ENCODE peak calls at places on chromosomes 13 and 19, in four cellular contexts. One of them, this sample, is unnamed.

GRCh38 chr13:36344173-36344572 is 2.0 kb downstream of the SPART start:
- DNase-seq in dorsolateral prefrontal cortex: no peak
- DNase-seq in thoracic aorta: no peak
- DNase-seq in Panc1: no peak
- DNase-seq in this sample: no peak

GRCh38 chr19:45999653-46000121 is 4.4 kb downstream of the CCDC61 start:
- DNase-seq in dorsolateral prefrontal cortex: peak; percentile 84
- DNase-seq in thoracic aorta: no peak
- DNase-seq in Panc1: no peak
- DNase-seq in this sample: no peak

GRCh38 chr13:79485014-79485441 is 4.1 kb downstream of the NDFIP2 start:
- DNase-seq in dorsolateral prefrontal cortex: no peak
- DNase-seq in thoracic aorta: no peak
- DNase-seq in Panc1: no peak
- DNase-seq in this sample: peak; percentile 80

GRCh38 chr19:7857727-7858701 is 16.2 kb downstream of the PRR36 start:
- DNase-seq in dorsolateral prefrontal cortex: no peak
- DNase-seq in thoracic aorta: no peak
- DNase-seq in Panc1: no peak
- DNase-seq in this sample: no peak

GRCh38 chr19:32828643-32829344 is 40.8 kb downstream of the SLC7A9 start:
- DNase-seq in dorsolateral prefrontal cortex: no peak
- DNase-seq in thoracic aorta: no peak
- DNase-seq in Panc1: no peak
- DNase-seq in this sample: no peak

GRCh38 chr13:30743319-30744055 is 8.1 kb downstream of the ALOX5AP start:
- DNase-seq in dorsolateral prefrontal cortex: no peak
- DNase-seq in thoracic aorta: peak; percentile 76
- DNase-seq in Panc1: peak; percentile 71
- DNase-seq in this sample: peak; percentile 83

GRCh38 chr19:3178973-3179738 is 587 bp downstream of the S1PR4 start:
- DNase-seq in dorsolateral prefrontal cortex: no peak
- DNase-seq in thoracic aorta: no peak
- DNase-seq in Panc1: no peak
- DNase-seq in this sample: no peak

GRCh38 chr13:43272866-43273265 is 249.5 kb downstream of the DNAJC15 start:
- DNase-seq in dorsolateral prefrontal cortex: no peak
- DNase-seq in thoracic aorta: no peak
- DNase-seq in Panc1: no peak
- DNase-seq in this sample: no peak

GRCh38 chr13:21435710-21436151 is 23.4 kb downstream of the ZDHHC20 start:
- DNase-seq in dorsolateral prefrontal cortex: no peak
- DNase-seq in thoracic aorta: peak; percentile 13
- DNase-seq in Panc1: no peak
- DNase-seq in this sample: peak; percentile 81

GRCh38 chr13:78787189-78787588 is 128.2 kb upstream of the OBI1 start:
- DNase-seq in dorsolateral prefrontal cortex: no peak
- DNase-seq in thoracic aorta: no peak
- DNase-seq in Panc1: no peak
- DNase-seq in this sample: no peak

GRCh38 chr13:24097064-24097463 is 63.5 kb upstream of the SPATA13 start:
- DNase-seq in dorsolateral prefrontal cortex: no peak
- DNase-seq in thoracic aorta: no peak
- DNase-seq in Panc1: no peak
- DNase-seq in this sample: no peak

GRCh38 chr19:41720103-41720502 is 11.7 kb downstream of the CEACAM5 start:
- DNase-seq in dorsolateral prefrontal cortex: no peak
- DNase-seq in thoracic aorta: no peak
- DNase-seq in Panc1: no peak
- DNase-seq in this sample: no peak

GRCh38 chr19:13838943-13839192 is 38.1 kb upstream of the NANOS3 start:
- DNase-seq in dorsolateral prefrontal cortex: no peak
- DNase-seq in thoracic aorta: peak; percentile 65
- DNase-seq in Panc1: no peak
- DNase-seq in this sample: no peak

GRCh38 chr13:75165543-75166230 is 316.3 kb downstream of the TBC1D4 start:
- DNase-seq in dorsolateral prefrontal cortex: no peak
- DNase-seq in thoracic aorta: no peak
- DNase-seq in Panc1: no peak
- DNase-seq in this sample: no peak
- H3K27ac ChIP-seq in dorsolateral prefrontal cortex: no peak overlapping the region
- H3K27ac ChIP-seq in thoracic aorta: no peak overlapping the region
- H3K27ac ChIP-seq in Panc1: no peak overlapping the region
- H3K27ac ChIP-seq in this sample: no peak overlapping the region

DNA sequence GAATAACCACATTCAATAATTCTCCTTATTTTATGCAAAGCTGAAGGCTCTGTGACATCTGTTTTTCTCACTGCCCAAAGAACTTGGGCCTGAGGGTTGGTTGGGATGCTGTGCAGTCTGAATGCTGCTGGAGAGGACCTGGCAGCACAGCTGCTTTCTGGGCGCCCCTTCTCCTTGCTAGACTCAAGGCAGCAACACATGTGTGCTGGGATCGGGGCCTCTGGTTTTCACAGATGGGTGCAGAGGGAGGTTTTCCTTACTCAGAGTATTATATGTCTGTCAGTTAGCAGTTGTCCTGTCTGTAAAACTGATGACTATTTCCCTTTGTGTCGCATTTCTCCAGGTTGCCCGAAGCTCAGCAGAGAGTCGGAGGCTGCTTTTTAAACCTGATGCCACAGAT is 53.2 kb upstream of the TEX29 start:
- DNase-seq in dorsolateral prefrontal cortex: no peak
- DNase-seq in thoracic aorta: no peak
- DNase-seq in Panc1: no peak
- DNase-seq in this sample: no peak
- H3K27ac ChIP-seq in dorsolateral prefrontal cortex: peak overlapping the region; percentile 74
- H3K27ac ChIP-seq in thoracic aorta: no peak overlapping the region
- H3K27ac ChIP-seq in Panc1: no peak overlapping the region
- H3K27ac ChIP-seq in this sample: no peak overlapping the region

GRCh38 chr19:52191951-52192350 is 2.1 kb downstream of the PPP2R1A start:
- DNase-seq in dorsolateral prefrontal cortex: no peak
- DNase-seq in thoracic aorta: no peak
- DNase-seq in Panc1: no peak
- DNase-seq in this sample: no peak
- H3K27ac ChIP-seq in dorsolateral prefrontal cortex: no peak overlapping the region
- H3K27ac ChIP-seq in thoracic aorta: peak overlapping the region; percentile 98
- H3K27ac ChIP-seq in Panc1: peak overlapping the region; percentile 94
- H3K27ac ChIP-seq in this sample: no peak overlapping the region

GRCh38 chr19:1860821-1861598 is 2.4 kb downstream of the KLF16 start:
- DNase-seq in dorsolateral prefrontal cortex: no peak
- DNase-seq in thoracic aorta: no peak
- DNase-seq in Panc1: no peak
- DNase-seq in this sample: no peak

GRCh38 chr19:1863308-1863637 is at the start of gene KLF16:
- DNase-seq in dorsolateral prefrontal cortex: no peak
- DNase-seq in thoracic aorta: no peak
- DNase-seq in Panc1: no peak
- DNase-seq in this sample: no peak

GRCh38 chr19:1861599-1862031 is 1.8 kb downstream of the KLF16 start:
- DNase-seq in dorsolateral prefrontal cortex: no peak
- DNase-seq in thoracic aorta: no peak
- DNase-seq in Panc1: no peak
- DNase-seq in this sample: no peak

GRCh38 chr19:1862424-1863307 is 713 bp downstream of the KLF16 start:
- DNase-seq in dorsolateral prefrontal cortex: no peak
- DNase-seq in thoracic aorta: no peak
- DNase-seq in Panc1: no peak
- DNase-seq in this sample: no peak

GRCh38 chr19:1862068-1862423 is 1.3 kb downstream of the KLF16 start:
- DNase-seq in dorsolateral prefrontal cortex: no peak
- DNase-seq in thoracic aorta: no peak
- DNase-seq in Panc1: no peak
- DNase-seq in this sample: no peak
- H3K27ac ChIP-seq in dorsolateral prefrontal cortex: peak overlapping the region; percentile 73
- H3K27ac ChIP-seq in thoracic aorta: no peak overlapping the region
- H3K27ac ChIP-seq in Panc1: peak overlapping the region; percentile 88
- H3K27ac ChIP-seq in this sample: peak overlapping the region; percentile 81

This sample was measured in epithelial cell of prostate.